ENCODE peak calls at places on chromosome 20, in seven cellular contexts. W is HEK293T; T is AG09309; P is amniotic stem cell; G is GM03348; A is COR-L47; V is activated CD4-positive, CD25-positive, alpha-beta regulatory T cell. M is an unnamed sample.
A peak's percentile ranks its signal among the peaks of the same experiment; 100 is the strongest.

GRCh38 chr20:10651227-10651990 is 22.4 kb downstream of the JAG1 start:
- DNase-seq in G (no peak), W (no peak), T (no peak), P (no peak), V (no peak), A (no peak), M (no peak)

GRCh38 chr20:49768204-49769124 is 44.2 kb upstream of the SLC9A8 start:
- DNase-seq in V (no peak), P (no peak), A (no peak), T (peak; percentile 87), W (no peak), G (peak; percentile 81), M (peak; percentile 76)

GRCh38 chr20:23212482-23212881 is 126.4 kb upstream of the CD93 start:
- DNase-seq in T (no peak), V (no peak), W (no peak), P (no peak), A (peak; percentile 45), G (no peak), M (no peak)

GRCh38 chr20:41011551-41012067 is 17.0 kb upstream of the TOP1 start:
- DNase-seq in V (no peak), T (no peak), G (no peak), A (no peak), W (no peak), P (no peak), M (no peak)

GRCh38 chr20:20205862-20206236 is 153.5 kb downstream of the CFAP61 start:
- DNase-seq in T (no peak), P (no peak), V (no peak), A (no peak), G (no peak), W (no peak), M (no peak)

GRCh38 chr20:43914286-43914685 is 366 bp upstream of the TOX2 start:
- DNase-seq in T (no peak), W (peak; percentile 24), V (no peak), P (no peak), A (no peak), G (no peak), M (no peak)

GRCh38 chr20:62938105-62938888 is at the start of gene GID8:
- DNase-seq in W (peak; percentile 60), T (no peak), P (no peak), G (peak; percentile 78), A (no peak), V (no peak), M (no peak)

GRCh38 chr20:23270427-23270911 is 80.1 kb upstream of the NXT1 start:
- DNase-seq in A (no peak), T (no peak), G (no peak), P (no peak), V (no peak), W (no peak), M (no peak)

GRCh38 chr20:38412877-38413577 is 22.1 kb downstream of the SNHG17 start:
- DNase-seq in P (no peak), W (no peak), T (no peak), V (no peak), G (peak; percentile 51), A (no peak), M (no peak)

GRCh38 chr20:19903168-19903676 is 113.9 kb upstream of the NAA20 start:
- DNase-seq in W (no peak), V (no peak), A (peak; percentile 91), G (no peak), P (no peak), T (no peak), M (no peak)

GRCh38 chr20:31542201-31542842 is 28.1 kb downstream of the HM13 start:
- DNase-seq in T (no peak), W (no peak), A (no peak), V (no peak), G (peak; percentile 49), P (no peak), M (no peak)

GRCh38 chr20:62087227-62087626 is 21.5 kb upstream of the TAF4 start:
- DNase-seq in V (no peak), P (no peak), A (no peak), T (no peak), W (no peak), G (no peak), M (no peak)

GRCh38 chr20:2708073-2708415 is 15.5 kb downstream of the EBF4 start:
- DNase-seq in V (no peak), W (no peak), A (no peak), T (no peak), P (no peak), G (no peak), M (no peak)

GRCh38 chr20:7879883-7880282 is 60.4 kb downstream of the HAO1 start:
- DNase-seq in G (peak; percentile 6), T (peak; percentile 11), V (no peak), W (no peak), P (no peak), A (no peak), M (no peak)

GRCh38 chr20:59309218-59309617 is 8.8 kb downstream of the EDN3 start:
- DNase-seq in V (no peak), W (no peak), A (no peak), G (no peak), T (no peak), P (no peak), M (no peak)

M was measured in iPS DF 6.9.